ENCODE peak calls at places on chromosome 1, in nine cellular contexts. Y, D, Q, Z, T, B, S, W and X are unnamed samples.

GRCh38 chr1:15400627-15401026 is 9.1 kb upstream of the EFHD2 start:
- DNase-seq in Y (no peak), D (no peak), Q (no peak), Z (no peak), T (no peak), B (peak; percentile 36), S (no peak), W (no peak), X (no peak)

GRCh38 chr1:23732363-23733224 is 10.7 kb upstream of the ELOA start:
- DNase-seq in Y (no peak), D (no peak), Q (no peak), Z (peak; percentile 37), T (no peak), B (no peak), S (no peak), W (no peak), X (no peak)

GRCh38 chr1:36092798-36093185 is 4.1 kb downstream of the ADPRS start:
- DNase-seq in Y (no peak), D (no peak), Q (no peak), Z (no peak), T (no peak), B (no peak), S (no peak), W (no peak), X (no peak)

GRCh38 chr1:96418969-96419368 is 302.6 kb upstream of the PTBP2 start:
- DNase-seq in Y (no peak), D (no peak), Q (no peak), Z (no peak), T (no peak), B (no peak), S (no peak), W (no peak), X (no peak)

GRCh38 chr1:94310570-94311270 is 73.3 kb upstream of the ARHGAP29 start:
- DNase-seq in Y (no peak), D (no peak), Q (no peak), Z (no peak), T (no peak), B (no peak), S (no peak), W (no peak), X (no peak)

GRCh38 chr1:33049381-33049780 is 12.7 kb upstream of the AK2 start:
- DNase-seq in Y (no peak), D (no peak), Q (no peak), Z (no peak), T (no peak), B (no peak), S (no peak), W (no peak), X (no peak)

GRCh38 chr1:38527373-38527966 is 332.1 kb downstream of the RRAGC start:
- DNase-seq in Y (peak; percentile 61), D (peak; percentile 64), Q (no peak), Z (no peak), T (no peak), B (no peak), S (peak; percentile 41), W (peak; percentile 45), X (no peak)

GRCh38 chr1:170734412-170735175 is 70.7 kb downstream of the PRRX1 start:
- DNase-seq in Y (no peak), D (no peak), Q (no peak), Z (no peak), T (no peak), B (no peak), S (no peak), W (no peak), X (no peak)

GRCh38 chr1:212973899-212974298 is 23.6 kb downstream of the VASH2 start:
- DNase-seq in Y (no peak), D (no peak), Q (no peak), Z (peak; percentile 53), T (no peak), B (no peak), S (no peak), W (no peak), X (no peak)

GRCh38 chr1:216600730-216601426 is 122.4 kb downstream of the ESRRG start:
- DNase-seq in Y (no peak), D (no peak), Q (peak; percentile 77), Z (peak; percentile 94), T (peak; percentile 81), B (peak; percentile 68), S (peak; percentile 10), W (no peak), X (peak; percentile 6)

GRCh38 chr1:217029311-217030157 is 306.3 kb upstream of the ESRRG start:
- DNase-seq in Y (no peak), D (no peak), Q (peak; percentile 43), Z (no peak), T (no peak), B (no peak), S (no peak), W (no peak), X (no peak)

GRCh38 chr1:214261206-214262123 is 19.5 kb upstream of the SMYD2 start:
- DNase-seq in Y (peak; percentile 80), D (peak; percentile 90), Q (peak; percentile 85), Z (peak; percentile 96), T (peak; percentile 44), B (peak; percentile 74), S (peak; percentile 84), W (peak; percentile 82), X (peak; percentile 50)